ENCODE peak calls at places on chromosomes 2 and 18, in four cellular contexts. One of them, this sample, is unnamed.

GRCh38 chr2:26850002-26850431 is 2.1 kb downstream of the DPYSL5 start:
- DNase-seq in right lobe of liver: no peak
- DNase-seq in Peyer's patch: no peak
- DNase-seq in adrenal gland: no peak
- DNase-seq in this sample: no peak

GRCh38 chr2:100246163-100247145 is 75.8 kb downstream of the LONRF2 start:
- DNase-seq in right lobe of liver: no peak
- DNase-seq in Peyer's patch: no peak
- DNase-seq in adrenal gland: no peak
- DNase-seq in this sample: peak

GRCh38 chr2:161283926-161284325 is 24.3 kb upstream of the PSMD14 start:
- DNase-seq in right lobe of liver: no peak
- DNase-seq in Peyer's patch: no peak
- DNase-seq in adrenal gland: no peak
- DNase-seq in this sample: no peak

GRCh38 chr2:230664128-230664527 is 48.5 kb upstream of the CAB39 start:
- DNase-seq in right lobe of liver: no peak
- DNase-seq in Peyer's patch: no peak
- DNase-seq in adrenal gland: no peak
- DNase-seq in this sample: peak

GRCh38 chr2:38692636-38693318 is 26.9 kb downstream of the GALM start:
- DNase-seq in right lobe of liver: no peak
- DNase-seq in Peyer's patch: peak
- DNase-seq in adrenal gland: peak
- DNase-seq in this sample: no peak

GRCh38 chr2:98388601-98389247 is 42.5 kb downstream of the CNGA3 start:
- DNase-seq in right lobe of liver: no peak
- DNase-seq in Peyer's patch: no peak
- DNase-seq in adrenal gland: no peak
- DNase-seq in this sample: no peak

GRCh38 chr2:21181957-21182356 is 58.2 kb downstream of the TDRD15 start:
- DNase-seq in right lobe of liver: no peak
- DNase-seq in Peyer's patch: no peak
- DNase-seq in adrenal gland: no peak
- DNase-seq in this sample: no peak

GRCh38 chr2:194054262-194054767 is 1602.7 kb upstream of the SLC39A10 start:
- DNase-seq in right lobe of liver: no peak
- DNase-seq in Peyer's patch: no peak
- DNase-seq in adrenal gland: no peak
- DNase-seq in this sample: no peak

GRCh38 chr18:62360806-62361205 is 35.7 kb downstream of the TNFRSF11A start:
- DNase-seq in right lobe of liver: no peak
- DNase-seq in Peyer's patch: no peak
- DNase-seq in adrenal gland: no peak
- DNase-seq in this sample: no peak

GRCh38 chr2:191245869-191246531 is 796 bp downstream of the MYO1B start:
- DNase-seq in right lobe of liver: peak
- DNase-seq in Peyer's patch: peak
- DNase-seq in adrenal gland: peak
- DNase-seq in this sample: no peak

GRCh38 chr2:191244350-191244749 is 854 bp upstream of the MYO1B start:
- DNase-seq in right lobe of liver: no peak
- DNase-seq in Peyer's patch: no peak
- DNase-seq in adrenal gland: no peak
- DNase-seq in this sample: no peak

GRCh38 chr2:191243154-191243553 is 2.0 kb upstream of the MYO1B start:
- DNase-seq in right lobe of liver: no peak
- DNase-seq in Peyer's patch: no peak
- DNase-seq in adrenal gland: no peak
- DNase-seq in this sample: no peak

GRCh38 chr2:191246820-191247380 is 1.7 kb downstream of the MYO1B start:
- DNase-seq in right lobe of liver: no peak
- DNase-seq in Peyer's patch: no peak
- DNase-seq in adrenal gland: no peak
- DNase-seq in this sample: no peak

DNA sequence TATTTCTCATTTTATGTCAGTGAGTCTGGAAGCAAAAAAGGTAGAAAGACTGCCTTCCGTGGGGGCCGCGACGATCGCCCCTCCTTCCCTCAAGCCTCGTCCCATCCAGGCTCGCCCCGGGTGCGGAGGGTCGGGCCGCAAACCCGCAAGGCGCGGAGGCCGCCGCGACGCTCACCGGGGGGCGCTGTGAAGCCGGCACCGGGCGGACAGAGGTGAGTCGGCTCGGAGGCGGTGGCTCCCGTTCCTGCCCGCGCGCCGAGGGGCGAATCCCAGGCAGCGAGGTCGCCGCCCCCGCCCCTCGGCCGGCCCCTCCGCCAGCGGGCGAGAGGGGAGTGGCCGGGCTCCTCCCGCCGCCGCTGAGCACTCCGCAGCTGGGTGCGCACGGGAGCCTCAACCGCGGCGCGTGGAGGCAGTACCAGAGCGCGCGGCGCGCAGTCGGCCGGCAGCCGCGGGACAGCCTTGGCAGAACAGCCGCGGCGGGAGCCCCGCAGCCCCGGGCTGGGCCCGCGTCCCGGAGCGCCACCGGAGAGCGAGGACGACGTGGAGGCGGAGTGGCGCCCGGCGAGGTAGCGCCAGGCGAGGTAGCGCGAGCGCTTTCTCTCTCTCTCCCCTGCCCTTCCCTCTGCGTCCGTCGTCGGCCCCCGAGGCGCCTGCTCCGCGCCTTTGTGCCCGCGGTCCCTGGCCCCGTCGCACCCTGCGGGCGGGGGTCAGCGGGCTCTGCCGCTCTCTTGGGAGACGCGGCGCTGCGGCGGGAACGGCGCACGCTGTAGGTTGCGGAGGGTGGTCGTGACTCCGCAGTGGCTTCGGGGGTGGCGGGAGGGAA is at the start of gene MYO1B:
- DNase-seq in right lobe of liver: peak
- DNase-seq in Peyer's patch: peak
- DNase-seq in adrenal gland: peak
- DNase-seq in this sample: peak
- TF ChIP-seq POLR2A in right lobe of liver: peak
- TF ChIP-seq POLR2A in Peyer's patch: no peak
- TF ChIP-seq POLR2A in adrenal gland: no peak
- TF ChIP-seq POLR2A in this sample: no peak

DNA sequence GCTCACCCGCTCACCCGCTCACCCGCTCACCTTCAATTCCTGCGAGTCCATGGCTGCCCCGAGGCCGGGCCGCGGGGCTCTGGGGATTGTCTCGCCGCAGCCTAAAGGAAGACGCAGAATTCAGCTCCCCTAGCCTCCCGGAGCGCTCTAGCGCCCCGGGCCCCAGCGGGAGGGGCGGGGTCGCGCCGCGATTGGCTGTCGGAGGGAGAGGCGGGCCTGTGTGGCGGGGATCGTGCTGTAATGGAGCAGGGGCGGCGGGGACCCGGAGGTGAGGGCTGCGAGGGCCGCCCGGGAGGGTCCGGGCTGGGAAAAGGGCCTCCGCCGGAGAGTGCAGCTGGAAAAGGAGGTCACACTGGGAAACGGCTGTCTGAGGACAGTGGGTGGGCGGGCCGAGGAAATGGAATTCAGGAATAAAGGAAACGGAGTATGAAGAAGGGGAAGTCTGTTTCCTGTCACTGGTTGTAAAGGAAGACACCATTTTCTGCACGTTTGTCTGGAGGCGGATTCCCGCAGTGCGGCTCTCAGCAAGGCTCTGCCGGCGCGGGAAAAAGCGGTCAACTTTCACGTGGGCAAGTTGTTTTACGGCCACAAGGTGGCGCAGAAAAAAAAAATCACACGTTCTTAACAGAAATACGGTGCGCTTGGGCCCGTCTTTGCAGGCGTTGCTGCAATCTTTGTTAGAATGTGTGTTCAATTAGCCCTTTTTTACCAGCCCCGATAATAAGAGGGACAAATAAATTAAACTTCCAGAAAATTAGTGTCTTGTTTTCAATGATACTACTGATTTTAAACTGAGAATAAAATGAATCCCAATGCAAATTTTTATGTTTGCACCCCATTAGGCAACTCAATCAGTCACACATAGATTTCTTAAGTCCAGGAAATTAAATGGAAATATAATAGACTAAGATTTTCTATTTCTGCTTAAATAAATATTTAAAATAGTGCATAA is at the start of gene TTC21B:
- DNase-seq in right lobe of liver: peak
- DNase-seq in Peyer's patch: peak
- DNase-seq in adrenal gland: peak
- DNase-seq in this sample: peak
- TF ChIP-seq POLR2A in right lobe of liver: peak
- TF ChIP-seq POLR2A in Peyer's patch: peak
- TF ChIP-seq POLR2A in adrenal gland: peak
- TF ChIP-seq POLR2A in this sample: peak

DNA sequence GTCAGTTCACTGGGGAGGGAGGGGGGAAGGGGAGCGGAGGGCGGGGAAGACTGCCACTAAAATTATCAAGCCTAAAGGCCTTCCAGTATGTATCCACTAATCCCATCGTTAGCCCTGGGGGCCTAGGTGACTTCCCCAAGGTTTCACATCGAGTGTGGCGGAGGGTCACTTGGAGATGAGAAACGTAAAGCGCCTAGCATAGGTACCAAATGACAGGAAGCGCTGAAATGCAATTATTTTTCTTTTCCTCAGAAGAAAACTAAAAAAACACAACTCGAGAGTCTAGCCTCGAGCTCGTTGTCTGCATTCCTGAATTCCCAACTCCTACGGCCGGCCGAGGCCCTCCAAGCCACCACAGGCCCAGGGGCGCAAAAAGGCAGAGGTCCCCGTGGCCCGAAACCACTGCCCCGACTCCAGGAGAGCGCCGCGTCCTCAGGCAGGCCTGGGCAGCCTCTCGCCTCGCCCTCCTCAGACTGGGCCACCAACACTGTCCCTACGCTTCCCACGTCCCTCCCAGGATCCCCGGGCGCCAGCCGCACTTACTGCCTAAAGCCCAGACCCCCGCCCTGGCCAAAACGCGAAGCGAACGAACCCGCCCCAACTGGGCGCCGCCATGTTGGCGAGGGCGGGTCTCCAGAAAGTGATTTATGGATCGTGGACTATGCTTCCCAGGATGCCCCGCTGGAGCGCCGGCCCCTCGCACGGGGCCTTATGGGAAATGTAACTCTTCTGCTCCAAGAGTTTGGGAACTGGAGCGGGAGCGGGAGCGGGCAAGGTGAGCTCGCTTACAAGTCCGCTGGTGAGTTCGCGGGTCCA is at the start of gene USP40:
- DNase-seq in right lobe of liver: peak
- DNase-seq in Peyer's patch: peak
- DNase-seq in adrenal gland: peak
- DNase-seq in this sample: peak
- TF ChIP-seq POLR2A in right lobe of liver: peak
- TF ChIP-seq POLR2A in Peyer's patch: peak
- TF ChIP-seq POLR2A in adrenal gland: peak
- TF ChIP-seq POLR2A in this sample: peak

GRCh38 chr2:223837290-223838061 is at the start of gene AP1S3:
- DNase-seq in right lobe of liver: peak
- DNase-seq in Peyer's patch: peak
- DNase-seq in adrenal gland: peak
- DNase-seq in this sample: peak
- TF ChIP-seq POLR2A in right lobe of liver: peak
- TF ChIP-seq POLR2A in Peyer's patch: peak
- TF ChIP-seq POLR2A in adrenal gland: no peak
- TF ChIP-seq POLR2A in this sample: no peak

DNA sequence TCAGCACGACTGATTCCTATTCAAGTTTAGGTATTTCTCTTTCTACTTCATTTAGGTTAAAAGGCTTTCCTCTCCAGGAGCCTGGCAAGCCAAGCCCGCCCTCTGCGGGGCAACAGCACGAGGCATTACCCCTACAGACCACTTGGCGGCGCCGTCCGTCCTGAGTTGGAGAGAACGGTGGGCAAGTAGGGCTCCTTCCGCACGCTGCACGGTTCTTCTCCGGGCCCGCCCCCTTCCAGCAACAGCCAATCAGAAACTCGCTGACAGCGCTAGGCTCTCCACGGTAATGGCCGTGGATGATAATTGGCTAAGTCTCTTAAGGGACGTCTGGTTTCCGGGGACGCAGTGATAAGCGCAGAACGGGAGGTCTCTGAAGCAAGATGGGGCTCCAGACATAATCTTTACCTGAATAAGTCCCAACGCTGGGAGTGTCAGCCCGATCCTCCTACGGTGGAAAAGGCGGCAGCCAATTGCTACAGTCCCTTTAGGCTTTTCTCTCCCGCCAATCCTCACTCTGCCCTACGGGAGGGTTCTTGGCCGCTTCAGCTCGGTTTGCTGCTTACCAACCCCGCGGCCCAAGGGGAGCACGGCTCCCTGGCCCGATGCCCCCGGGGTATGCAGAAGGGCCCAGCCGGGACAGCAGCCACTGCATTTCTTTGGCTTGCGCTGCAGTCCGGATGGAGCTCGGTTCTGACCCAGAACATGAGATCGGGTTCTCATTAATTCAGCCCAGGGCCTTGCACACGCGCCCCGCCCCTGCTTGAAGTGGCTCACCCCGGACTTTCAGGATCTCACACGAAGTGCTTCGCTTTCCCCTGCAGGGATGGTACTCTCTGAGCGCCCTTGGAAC is 206.9 kb upstream of the PKDCC start:
- DNase-seq in right lobe of liver: peak
- DNase-seq in Peyer's patch: peak
- DNase-seq in adrenal gland: peak
- DNase-seq in this sample: peak
- TF ChIP-seq POLR2A in right lobe of liver: peak
- TF ChIP-seq POLR2A in Peyer's patch: peak
- TF ChIP-seq POLR2A in adrenal gland: peak
- TF ChIP-seq POLR2A in this sample: no peak

GRCh38 chr18:712401-713134 is at the start of gene ENOSF1:
- DNase-seq in right lobe of liver: peak
- DNase-seq in Peyer's patch: peak
- DNase-seq in adrenal gland: peak
- DNase-seq in this sample: peak
- TF ChIP-seq POLR2A in right lobe of liver: peak
- TF ChIP-seq POLR2A in Peyer's patch: peak
- TF ChIP-seq POLR2A in adrenal gland: peak
- TF ChIP-seq POLR2A in this sample: no peak

GRCh38 chr2:46999857-47000678 is 84.5 kb upstream of the MCFD2 start:
- DNase-seq in right lobe of liver: no peak
- DNase-seq in Peyer's patch: no peak
- DNase-seq in adrenal gland: peak
- DNase-seq in this sample: no peak
- TF ChIP-seq POLR2A in right lobe of liver: no peak
- TF ChIP-seq POLR2A in Peyer's patch: no peak
- TF ChIP-seq POLR2A in adrenal gland: peak
- TF ChIP-seq POLR2A in this sample: no peak